ENCODE peak calls at places on chromosome 15, in four cellular contexts. N, R, H and I are unnamed samples.
A peak's percentile ranks its signal among the peaks of the same experiment; 100 is the strongest.

GRCh38 chr15:80934761-80935221 is 54.8 kb downstream of the MESD start:
- DNase-seq in N (no peak), R (no peak), H (no peak), I (peak; percentile 47)

GRCh38 chr15:62212746-62213145 is 47.7 kb upstream of the C2CD4B start:
- DNase-seq in N (no peak), R (no peak), H (peak; percentile 61), I (no peak)

GRCh38 chr15:59396211-59396610 is 23.5 kb upstream of the MYO1E start:
- DNase-seq in N (no peak), R (no peak), H (no peak), I (no peak)

GRCh38 chr15:42141795-42142667 is 14.4 kb downstream of the PLA2G4F start:
- DNase-seq in N (no peak), R (no peak), H (no peak), I (no peak)

GRCh38 chr15:43469867-43470266 is 23.1 kb downstream of the TP53BP1 start:
- DNase-seq in N (no peak), R (no peak), H (no peak), I (no peak)

GRCh38 chr15:73711526-73711925 is 27.3 kb downstream of the CD276 start:
- DNase-seq in N (no peak), R (no peak), H (no peak), I (no peak)

GRCh38 chr15:88535100-88535499 is 11.4 kb downstream of the DET1 start:
- DNase-seq in N (no peak), R (no peak), H (no peak), I (no peak)

GRCh38 chr15:99729920-99730319 is 3.3 kb downstream of the LYSMD4 start:
- DNase-seq in N (peak; percentile 54), R (no peak), H (peak; percentile 19), I (peak; percentile 44)

GRCh38 chr15:48842501-48842900 is 31.6 kb upstream of the CEP152 start:
- DNase-seq in N (no peak), R (no peak), H (no peak), I (no peak)

GRCh38 chr15:61099030-61099800 is 129.9 kb downstream of the RORA start:
- DNase-seq in N (no peak), R (no peak), H (no peak), I (no peak)

GRCh38 chr15:74242296-74242929 is 6.3 kb downstream of the CCDC33 start:
- DNase-seq in N (peak; percentile 45), R (no peak), H (no peak), I (peak; percentile 78)

GRCh38 chr15:55183679-55184078 is 13.1 kb downstream of the RSL24D1 start:
- DNase-seq in N (no peak), R (no peak), H (no peak), I (no peak)

GRCh38 chr15:85154061-85154460 is 172.4 kb downstream of the PDE8A start:
- DNase-seq in N (no peak), R (no peak), H (no peak), I (peak; percentile 28)

GRCh38 chr15:52733078-52733477 is 53.9 kb upstream of the ATOSA start:
- DNase-seq in N (no peak), R (no peak), H (no peak), I (peak; percentile 36)

GRCh38 chr15:38201714-38202113 is 50.9 kb upstream of the SPRED1 start:
- DNase-seq in N (no peak), R (no peak), H (no peak), I (no peak)

GRCh38 chr15:50181983-50182232 is at the start of gene SLC27A2:
- DNase-seq in N (peak; percentile 76), R (peak; percentile 33), H (no peak), I (peak; percentile 80)

GRCh38 chr15:57640935-57641682 is 49.4 kb downstream of the MYZAP start:
- DNase-seq in N (peak; percentile 44), R (peak; percentile 15), H (peak; percentile 46), I (peak; percentile 52)

GRCh38 chr15:34841220-34841841 is 46.0 kb upstream of the ACTC1 start:
- DNase-seq in N (no peak), R (no peak), H (no peak), I (no peak)

GRCh38 chr15:92130244-92130643 is 263.4 kb upstream of the ST8SIA2 start:
- DNase-seq in N (no peak), R (no peak), H (no peak), I (no peak)

GRCh38 chr15:38564557-38565286 is at the start of gene RASGRP1:
- DNase-seq in N (peak; percentile 92), R (peak; percentile 66), H (peak; percentile 83), I (peak; percentile 84)

GRCh38 chr15:41892621-41893421 is 1.0 kb downstream of the SPTBN5 start:
- DNase-seq in N (no peak), R (no peak), H (no peak), I (no peak)

GRCh38 chr15:25783134-25783533 is 80.0 kb downstream of the ATP10A start:
- DNase-seq in N (no peak), R (no peak), H (no peak), I (no peak)

GRCh38 chr15:57667171-57667924 is 39.2 kb upstream of the POLR2M start:
- DNase-seq in N (peak; percentile 40), R (no peak), H (no peak), I (peak; percentile 68)

GRCh38 chr15:50377867-50378751 is 23.1 kb upstream of the GABPB1 start:
- DNase-seq in N (no peak), R (no peak), H (no peak), I (no peak)

GRCh38 chr15:36883705-36884355 is 216.5 kb downstream of the MEIS2 start:
- DNase-seq in N (peak; percentile 97), R (peak; percentile 94), H (peak; percentile 81), I (peak; percentile 94)

GRCh38 chr15:35545316-35545824 is 595 bp downstream of the DPH6 start:
- DNase-seq in N (no peak), R (no peak), H (no peak), I (peak; percentile 57)

GRCh38 chr15:68775671-68776476 is 44.8 kb downstream of the ANP32A start:
- DNase-seq in N (peak; percentile 26), R (no peak), H (no peak), I (no peak)

GRCh38 chr15:99604865-99605264 is 39.1 kb downstream of the MEF2A start:
- DNase-seq in N (no peak), R (no peak), H (no peak), I (no peak)

GRCh38 chr15:90076716-90077115 is 25.6 kb downstream of the IDH2 start:
- DNase-seq in N (no peak), R (no peak), H (no peak), I (no peak)

GRCh38 chr15:36590838-36591237 is 11.4 kb downstream of the CDIN1 start:
- DNase-seq in N (no peak), R (no peak), H (peak; percentile 58), I (no peak)

GRCh38 chr15:38536201-38536676 is 28.4 kb downstream of the RASGRP1 start:
- DNase-seq in N (no peak), R (no peak), H (no peak), I (no peak)

GRCh38 chr15:74519311-74519710 is 21.7 kb upstream of the ARID3B start:
- DNase-seq in N (no peak), R (no peak), H (no peak), I (no peak)

GRCh38 chr15:91183630-91184029 is 83.6 kb downstream of the SV2B start:
- DNase-seq in N (no peak), R (no peak), H (no peak), I (no peak)

GRCh38 chr15:85485956-85486567 is 105.7 kb downstream of the AKAP13 start:
- DNase-seq in N (peak; percentile 80), R (peak; percentile 75), H (peak; percentile 77), I (peak; percentile 86)

GRCh38 chr15:51224428-51224827 is 114.0 kb downstream of the CYP19A1 start:
- DNase-seq in N (no peak), R (no peak), H (no peak), I (no peak)

DNA sequence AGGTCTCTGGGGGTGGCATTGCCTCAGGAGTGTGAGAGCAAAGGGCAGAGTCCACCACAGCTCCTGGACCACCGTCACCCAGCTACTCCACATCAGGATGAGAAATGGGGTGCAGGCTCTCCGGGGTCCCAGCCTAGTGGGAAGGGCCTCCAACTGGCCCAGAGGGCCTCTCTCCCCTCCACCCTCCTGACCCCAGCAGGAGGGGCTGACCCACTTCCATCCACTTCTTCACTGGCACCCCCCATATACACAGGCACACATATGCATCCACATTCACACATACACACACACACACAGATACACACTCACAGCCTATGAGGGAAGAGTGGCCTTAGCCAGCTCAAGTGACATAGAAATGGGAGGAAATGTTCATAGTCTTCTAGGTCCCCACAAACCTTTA is 286.0 kb downstream of the OCA2 start:
- DNase-seq in N (no peak), R (no peak), H (no peak), I (no peak)
- H2AFZ ChIP-seq in N (no peak overlapping the region), R (no peak overlapping the region), H (no peak overlapping the region), I (no peak overlapping the region)

GRCh38 chr15:40338921-40339620 is 1.7 kb downstream of the CCDC9B start:
- DNase-seq in N (no peak), R (no peak), H (no peak), I (no peak)
- H3K27me3 ChIP-seq in N (peaks cover 8% of the 10 kb centered on the region), R (no peaks in the 10 kb centered on the region), H (no peaks in the 10 kb centered on the region), I (no peaks in the 10 kb centered on the region)

DNA sequence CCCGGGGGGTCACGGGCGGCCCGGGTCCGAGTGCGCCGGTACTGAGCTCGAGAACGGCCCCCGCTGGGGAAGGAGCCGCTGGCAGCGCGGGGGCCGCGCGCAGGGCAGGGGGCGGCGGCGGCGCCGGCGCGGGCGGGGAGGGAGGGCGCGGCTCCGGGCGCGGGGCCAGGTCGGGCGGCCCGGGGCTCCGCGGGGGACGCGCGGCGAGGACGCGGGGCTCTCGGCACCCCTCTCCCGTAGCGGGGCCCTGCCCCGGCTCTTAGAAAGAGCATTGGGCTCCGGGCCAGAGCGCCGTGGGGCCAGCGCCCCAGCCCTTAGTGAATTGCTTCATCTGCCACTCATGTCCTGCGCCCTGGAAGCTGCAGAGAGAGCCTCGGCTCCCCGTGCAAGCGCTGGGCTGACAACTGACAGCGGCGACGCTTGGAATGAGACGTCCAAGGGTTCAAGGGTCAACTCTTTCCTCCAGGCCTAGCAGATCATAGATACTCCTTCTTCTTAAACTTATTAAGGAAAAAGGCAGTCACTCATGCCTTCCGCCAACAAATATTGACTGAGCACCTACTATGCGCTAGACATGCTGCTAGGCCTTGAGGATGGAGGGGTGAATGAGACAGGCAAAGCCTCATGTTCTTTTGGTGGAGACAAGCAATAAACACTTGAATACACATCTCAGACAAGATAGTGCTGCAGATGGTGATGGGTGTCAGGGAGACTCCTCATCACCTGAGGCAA is 140.8 kb downstream of the SMAD6 start:
- DNase-seq in N (peak; percentile 50), R (no peak), H (no peak), I (peak; percentile 89)
- H3K27ac ChIP-seq in N (no peak overlapping the region), R (no peak overlapping the region), H (no peak overlapping the region), I (peak overlapping the region; percentile 98)

DNA sequence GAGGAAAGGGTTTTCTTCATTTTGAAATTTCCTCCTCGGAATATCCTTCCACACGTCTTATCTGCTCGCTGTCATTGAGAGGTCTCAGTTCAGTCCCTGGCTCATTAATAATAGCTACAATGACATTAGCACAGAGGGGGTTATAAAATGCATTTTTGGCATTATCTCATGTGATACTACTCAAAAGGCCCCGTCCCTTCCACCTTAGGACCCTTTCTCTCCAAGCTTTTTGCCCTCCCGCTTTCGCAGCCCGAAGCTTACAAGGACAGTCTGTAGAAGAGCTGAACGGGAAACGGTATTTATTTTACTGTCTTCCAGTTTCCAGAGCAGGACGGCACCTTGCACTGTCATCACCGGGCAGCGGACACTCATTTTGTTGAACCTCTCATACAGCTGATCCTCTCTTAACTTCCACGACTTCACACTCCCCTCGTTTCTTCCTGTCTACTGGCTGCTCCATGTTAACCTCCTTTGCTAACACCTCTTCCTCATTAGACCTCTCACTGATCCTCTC is 5.6 kb upstream of the PLEKHO2 start:
- DNase-seq in N (no peak), R (no peak), H (no peak), I (no peak)
- H2AFZ ChIP-seq in N (peak overlapping the region; percentile 56), R (no peak overlapping the region), H (peak overlapping the region; percentile 81), I (peak overlapping the region; percentile 5)